ENCODE peak calls at places on chromosomes 3 and 15, in eight cellular contexts. S is brain microvascular endothelial cell, R is cardiac muscle cell, E is heart left ventricle, N is body of pancreas, O is stomach, H is colonic mucosa, A is dorsolateral prefrontal cortex. U is an unnamed sample.

GRCh38 chr3:187291001-187291511 is 481 bp downstream of the MASP1 start:
- DNase-seq in S (peak; percentile 24), R (peak; percentile 49), E (no peak), N (no peak), O (no peak), H (no peak), A (no peak), U (no peak)

GRCh38 chr15:27961801-27962200 is 137.3 kb downstream of the OCA2 start:
- DNase-seq in S (no peak), R (no peak), E (no peak), N (no peak), O (no peak), H (no peak), A (no peak), U (no peak)

GRCh38 chr15:31485911-31486461 is 159.4 kb downstream of the KLF13 start:
- DNase-seq in S (no peak), R (no peak), E (no peak), N (no peak), O (peak; percentile 23), H (peak; percentile 16), A (peak; percentile 34), U (peak; percentile 42)

GRCh38 chr15:81877533-81878227 is 168.1 kb downstream of the MEX3B start:
- DNase-seq in S (no peak), R (no peak), E (no peak), N (no peak), O (no peak), H (no peak), A (no peak), U (no peak)

GRCh38 chr15:30992073-30992363 is 590 bp upstream of the MTMR10 start:
- DNase-seq in S (no peak), R (no peak), E (no peak), N (no peak), O (no peak), H (no peak), A (no peak), U (no peak)

GRCh38 chr3:138935864-138936762 is 10.8 kb downstream of the FOXL2 start:
- DNase-seq in S (peak; percentile 52), R (peak; percentile 69), E (peak; percentile 89), N (peak; percentile 84), O (peak; percentile 80), H (peak; percentile 76), A (peak; percentile 46), U (peak; percentile 88)

GRCh38 chr15:66619152-66619903 is 53.5 kb upstream of the LCTL start:
- DNase-seq in S (peak; percentile 69), R (peak; percentile 83), E (peak; percentile 85), N (peak; percentile 82), O (peak; percentile 85), H (peak; percentile 85), A (peak; percentile 68), U (peak; percentile 86)

GRCh38 chr3:81684739-81685395 is 76.6 kb downstream of the GBE1 start:
- DNase-seq in S (peak; percentile 32), R (peak; percentile 33), E (no peak), N (no peak), O (no peak), H (no peak), A (no peak), U (no peak)

GRCh38 chr15:101676965-101677364 is 24.8 kb upstream of the TM2D3 start:
- DNase-seq in S (no peak), R (no peak), E (no peak), N (no peak), O (no peak), H (no peak), A (peak; percentile 70), U (no peak)

GRCh38 chr3:176920806-176921205 is 276.5 kb downstream of the TBL1XR1 start:
- DNase-seq in S (no peak), R (no peak), E (no peak), N (no peak), O (no peak), H (no peak), A (no peak), U (no peak)

GRCh38 chr3:119279101-119279554 is 15.1 kb upstream of the ARHGAP31 start:
- DNase-seq in S (no peak), R (peak; percentile 36), E (peak; percentile 83), N (peak; percentile 68), O (peak; percentile 63), H (no peak), A (peak; percentile 58), U (peak; percentile 81)

GRCh38 chr3:32733631-32734229 is 48.7 kb downstream of the CNOT10 start:
- DNase-seq in S (peak; percentile 11), R (peak; percentile 61), E (no peak), N (no peak), O (no peak), H (no peak), A (no peak), U (no peak)

GRCh38 chr3:122777563-122777962 is 16.1 kb downstream of the HSPBAP1 start:
- DNase-seq in S (no peak), R (no peak), E (no peak), N (no peak), O (no peak), H (no peak), A (no peak), U (no peak)

GRCh38 chr3:73351423-73352071 is 273.2 kb downstream of the PDZRN3 start:
- DNase-seq in S (no peak), R (peak; percentile 26), E (no peak), N (no peak), O (no peak), H (no peak), A (no peak), U (no peak)

DNA sequence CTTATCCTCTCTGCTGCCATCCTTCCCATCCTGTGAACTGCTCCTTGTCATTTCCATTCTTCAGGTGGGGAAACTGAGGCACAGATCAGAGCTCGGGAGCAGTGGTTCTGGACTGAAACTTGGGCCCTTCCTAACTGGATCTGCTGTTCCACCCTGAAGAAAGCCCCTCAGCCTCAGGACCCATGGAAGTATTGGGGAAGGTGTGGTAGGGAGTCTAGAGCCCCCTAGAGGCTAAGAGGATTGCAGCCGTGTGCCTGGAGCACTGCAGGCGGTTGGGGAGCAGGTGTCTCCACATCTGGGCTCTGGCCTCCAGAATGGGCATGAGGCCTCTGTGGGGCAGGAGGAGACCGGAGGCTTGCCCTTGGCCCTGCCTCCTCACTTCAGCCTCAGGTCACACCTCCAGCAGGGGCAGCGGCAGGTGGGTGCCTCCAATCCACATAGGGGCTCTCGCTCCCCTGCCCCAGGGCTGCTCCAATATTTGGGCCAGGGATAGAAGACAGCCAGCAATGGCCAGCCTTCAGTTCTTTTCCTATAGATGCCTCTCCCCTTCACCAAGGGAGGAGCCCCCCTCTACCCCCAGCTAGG is 28.1 kb downstream of the DNAJB8 start:
- DNase-seq in S (no peak), R (no peak), E (no peak), N (no peak), O (no peak), H (no peak), A (no peak), U (no peak)
- TF ChIP-seq CTCF in S (peak; percentile 66), R (peak; percentile 55), E (peak; percentile 13), N (no peak), O (no peak), H (peak; percentile 29), A (no peak), U (peak; percentile 31)

GRCh38 chr15:70854669-70854976 is 666 bp upstream of the LARP6 start:
- DNase-seq in S (peak; percentile 40), R (peak; percentile 46), E (no peak), N (no peak), O (no peak), H (no peak), A (no peak), U (no peak)

GRCh38 chr15:70857547-70858265 is 3.7 kb upstream of the LARP6 start:
- DNase-seq in S (peak; percentile 32), R (peak; percentile 36), E (no peak), N (no peak), O (no peak), H (no peak), A (no peak), U (no peak)

GRCh38 chr15:70855764-70856163 is 1.8 kb upstream of the LARP6 start:
- DNase-seq in S (no peak), R (no peak), E (no peak), N (no peak), O (no peak), H (no peak), A (no peak), U (no peak)

GRCh38 chr15:70856177-70856883 is 2.4 kb upstream of the LARP6 start:
- DNase-seq in S (no peak), R (peak; percentile 56), E (no peak), N (no peak), O (no peak), H (no peak), A (no peak), U (no peak)

DNA sequence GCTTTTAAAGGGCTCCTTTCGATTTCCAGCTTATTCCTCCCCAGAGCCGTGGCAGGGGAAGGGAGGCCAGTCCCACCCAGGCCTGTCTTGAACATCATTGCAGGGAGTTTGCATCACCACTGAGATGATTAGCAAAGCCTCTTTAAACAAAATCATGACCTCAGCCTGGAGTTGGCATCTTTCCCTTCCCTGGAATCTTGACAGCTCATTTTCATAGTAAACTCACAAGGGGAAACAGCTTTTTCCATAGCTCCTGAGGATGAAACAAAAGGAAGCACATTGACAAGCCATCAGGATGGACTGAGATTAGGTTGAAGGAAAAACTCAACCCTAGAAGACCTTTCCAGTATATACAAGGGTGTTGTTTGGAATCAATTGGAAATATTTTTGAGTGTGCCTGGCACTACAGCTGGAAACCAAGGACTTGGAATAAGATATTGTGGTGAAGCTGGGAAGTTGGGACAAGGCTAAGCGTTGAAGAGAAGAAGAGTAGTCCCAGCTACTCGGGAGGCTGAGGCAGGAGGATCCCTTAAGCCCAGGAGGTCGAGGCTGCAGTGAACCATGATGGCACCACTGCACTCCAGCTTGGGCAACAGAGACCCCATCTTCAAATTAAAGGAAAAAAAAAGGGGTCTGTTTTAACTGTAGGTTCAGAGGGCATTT is 3.1 kb upstream of the LARP6 start:
- DNase-seq in S (peak; percentile 96), R (peak; percentile 99), E (no peak), N (peak; percentile 41), O (peak; percentile 68), H (peak; percentile 68), A (no peak), U (no peak)
- H3K27ac ChIP-seq in S (peak overlapping the region; percentile 83), R (no peak overlapping the region), E (peak overlapping the region; percentile 94), N (peak overlapping the region; percentile 15), O (peak overlapping the region; percentile 65), H (no peak overlapping the region), A (peak overlapping the region; percentile 99), U (peak overlapping the region; percentile 58)

GRCh38 chr15:51887887-51888592 is 58.6 kb downstream of the TMOD3 start:
- DNase-seq in S (no peak), R (no peak), E (no peak), N (no peak), O (no peak), H (no peak), A (no peak), U (no peak)
- TF ChIP-seq CTCF in S (no peak), R (no peak), E (no peak), N (no peak), O (no peak), H (no peak), A (no peak), U (no peak)

DNA sequence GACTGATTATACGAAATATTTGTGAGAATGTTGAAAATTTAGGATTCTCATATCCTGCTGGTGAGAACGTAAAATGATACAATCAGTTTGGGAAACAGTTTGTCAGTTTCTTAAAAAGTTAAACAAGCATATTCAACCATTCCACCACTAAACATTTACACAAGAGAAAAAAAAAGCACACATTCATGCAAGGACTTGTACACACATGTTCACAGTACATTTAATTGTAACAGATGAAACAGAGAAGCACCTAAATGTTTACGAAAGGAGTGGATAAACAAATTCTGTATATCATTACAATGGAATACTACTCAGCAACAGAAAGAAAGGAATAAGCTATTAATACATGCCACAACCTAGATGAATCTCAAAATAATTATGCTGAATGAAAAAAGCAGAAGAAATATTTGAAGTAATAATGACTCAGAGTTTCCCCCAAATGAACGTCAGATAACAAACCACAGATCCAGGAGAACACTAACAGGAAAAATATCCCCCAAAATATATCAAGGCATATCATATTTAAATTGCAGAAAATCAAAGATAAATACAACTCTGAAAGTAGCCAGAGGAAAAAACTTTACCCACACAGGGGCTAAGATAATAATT is 14.3 kb downstream of the ANKRD28 start:
- DNase-seq in S (no peak), R (peak; percentile 85), E (no peak), N (no peak), O (no peak), H (no peak), A (no peak), U (no peak)
- H3K27ac ChIP-seq in S (peak overlapping the region; percentile 63), R (no peak overlapping the region), E (no peak overlapping the region), N (no peak overlapping the region), O (no peak overlapping the region), H (no peak overlapping the region), A (no peak overlapping the region), U (no peak overlapping the region)